ENCODE peak calls at places on chromosomes 12 and 14, in six cellular contexts. One of them, this sample, is unnamed. For H3K27me3 and H3K4me1, the result is how much of the 10 kb centered on the place peaks cover.

GRCh38 chr14:92684801-92685560 is 63.4 kb downstream of the LGMN start:
- DNase-seq in neuronal stem cell: no peak
- DNase-seq in IMR-90: no peak
- DNase-seq in CD8-positive, alpha-beta memory T cell: no peak
- DNase-seq in suprapubic skin: no peak
- DNase-seq in mammary epithelial cell: no peak
- DNase-seq in this sample: no peak

GRCh38 chr12:114166360-114166759 is 200.2 kb upstream of the RBM19 start:
- DNase-seq in neuronal stem cell: peak
- DNase-seq in IMR-90: peak
- DNase-seq in CD8-positive, alpha-beta memory T cell: no peak
- DNase-seq in suprapubic skin: no peak
- DNase-seq in mammary epithelial cell: no peak
- DNase-seq in this sample: no peak

GRCh38 chr12:113259499-113259953 is 38.3 kb downstream of the TPCN1 start:
- DNase-seq in neuronal stem cell: no peak
- DNase-seq in IMR-90: no peak
- DNase-seq in CD8-positive, alpha-beta memory T cell: no peak
- DNase-seq in suprapubic skin: peak
- DNase-seq in mammary epithelial cell: no peak
- DNase-seq in this sample: no peak

GRCh38 chr14:91732439-91732838 is 553 bp upstream of the CATSPERB start:
- DNase-seq in neuronal stem cell: no peak
- DNase-seq in IMR-90: no peak
- DNase-seq in CD8-positive, alpha-beta memory T cell: no peak
- DNase-seq in suprapubic skin: no peak
- DNase-seq in mammary epithelial cell: no peak
- DNase-seq in this sample: no peak

GRCh38 chr12:114741940-114742339 is 58.0 kb upstream of the TBX3 start:
- DNase-seq in neuronal stem cell: no peak
- DNase-seq in IMR-90: no peak
- DNase-seq in CD8-positive, alpha-beta memory T cell: no peak
- DNase-seq in suprapubic skin: no peak
- DNase-seq in mammary epithelial cell: no peak
- DNase-seq in this sample: no peak

GRCh38 chr12:28130625-28131598 is 59.3 kb upstream of the CCDC91 start:
- DNase-seq in neuronal stem cell: no peak
- DNase-seq in IMR-90: peak
- DNase-seq in CD8-positive, alpha-beta memory T cell: no peak
- DNase-seq in suprapubic skin: no peak
- DNase-seq in mammary epithelial cell: peak
- DNase-seq in this sample: no peak

GRCh38 chr12:124457287-124458219 is 109.9 kb downstream of the NCOR2 start:
- DNase-seq in neuronal stem cell: no peak
- DNase-seq in IMR-90: peak
- DNase-seq in CD8-positive, alpha-beta memory T cell: peak
- DNase-seq in suprapubic skin: peak
- DNase-seq in mammary epithelial cell: no peak
- DNase-seq in this sample: peak

GRCh38 chr12:121239335-121239678 is 29.4 kb downstream of the P2RX4 start:
- DNase-seq in neuronal stem cell: no peak
- DNase-seq in IMR-90: no peak
- DNase-seq in CD8-positive, alpha-beta memory T cell: no peak
- DNase-seq in suprapubic skin: no peak
- DNase-seq in mammary epithelial cell: no peak
- DNase-seq in this sample: no peak

GRCh38 chr12:48105867-48106563 is at the start of gene SENP1:
- DNase-seq in neuronal stem cell: peak
- DNase-seq in IMR-90: peak
- DNase-seq in CD8-positive, alpha-beta memory T cell: peak
- DNase-seq in suprapubic skin: peak
- DNase-seq in mammary epithelial cell: peak
- DNase-seq in this sample: peak

GRCh38 chr12:70467908-70468733 is 102.0 kb downstream of the KCNMB4 start:
- DNase-seq in neuronal stem cell: no peak
- DNase-seq in IMR-90: no peak
- DNase-seq in CD8-positive, alpha-beta memory T cell: no peak
- DNase-seq in suprapubic skin: no peak
- DNase-seq in mammary epithelial cell: no peak
- DNase-seq in this sample: no peak

GRCh38 chr12:63826002-63826585 is 18.4 kb upstream of the SRGAP1 start:
- DNase-seq in neuronal stem cell: peak
- DNase-seq in IMR-90: peak
- DNase-seq in CD8-positive, alpha-beta memory T cell: no peak
- DNase-seq in suprapubic skin: no peak
- DNase-seq in mammary epithelial cell: peak
- DNase-seq in this sample: no peak

GRCh38 chr12:75684678-75685620 is 173.5 kb upstream of the KRR1 start:
- DNase-seq in neuronal stem cell: no peak
- DNase-seq in IMR-90: peak
- DNase-seq in CD8-positive, alpha-beta memory T cell: no peak
- DNase-seq in suprapubic skin: no peak
- DNase-seq in mammary epithelial cell: peak
- DNase-seq in this sample: no peak

GRCh38 chr14:51547260-51547659 is 104.5 kb upstream of the FRMD6 start:
- DNase-seq in neuronal stem cell: no peak
- DNase-seq in IMR-90: peak
- DNase-seq in CD8-positive, alpha-beta memory T cell: no peak
- DNase-seq in suprapubic skin: no peak
- DNase-seq in mammary epithelial cell: peak
- DNase-seq in this sample: no peak

GRCh38 chr12:109523071-109523470 is 45.6 kb downstream of the UBE3B start:
- DNase-seq in neuronal stem cell: no peak
- DNase-seq in IMR-90: no peak
- DNase-seq in CD8-positive, alpha-beta memory T cell: no peak
- DNase-seq in suprapubic skin: no peak
- DNase-seq in mammary epithelial cell: no peak
- DNase-seq in this sample: no peak

GRCh38 chr14:37623552-37623951 is 28.1 kb downstream of the TTC6 start:
- DNase-seq in neuronal stem cell: no peak
- DNase-seq in IMR-90: peak
- DNase-seq in CD8-positive, alpha-beta memory T cell: no peak
- DNase-seq in suprapubic skin: no peak
- DNase-seq in mammary epithelial cell: peak
- DNase-seq in this sample: no peak

GRCh38 chr12:51403159-51403558 is 12.0 kb upstream of the GALNT6 start:
- DNase-seq in neuronal stem cell: no peak
- DNase-seq in IMR-90: peak
- DNase-seq in CD8-positive, alpha-beta memory T cell: no peak
- DNase-seq in suprapubic skin: peak
- DNase-seq in mammary epithelial cell: no peak
- DNase-seq in this sample: no peak

GRCh38 chr14:105324080-105324778 is 9.7 kb downstream of the PACS2 start:
- DNase-seq in neuronal stem cell: no peak
- DNase-seq in IMR-90: no peak
- DNase-seq in CD8-positive, alpha-beta memory T cell: no peak
- DNase-seq in suprapubic skin: no peak
- DNase-seq in mammary epithelial cell: no peak
- DNase-seq in this sample: no peak

GRCh38 chr14:74712499-74713394 is at the start of the genes AREL1 and FCF1:
- DNase-seq in neuronal stem cell: peak
- DNase-seq in IMR-90: peak
- DNase-seq in CD8-positive, alpha-beta memory T cell: peak
- DNase-seq in suprapubic skin: peak
- DNase-seq in mammary epithelial cell: peak
- DNase-seq in this sample: peak

GRCh38 chr12:82461393-82461792 is 103.1 kb downstream of the METTL25 start:
- DNase-seq in neuronal stem cell: no peak
- DNase-seq in IMR-90: no peak
- DNase-seq in CD8-positive, alpha-beta memory T cell: no peak
- DNase-seq in suprapubic skin: no peak
- DNase-seq in mammary epithelial cell: no peak
- DNase-seq in this sample: no peak

GRCh38 chr12:67691220-67691619 is 42.7 kb downstream of the DYRK2 start:
- DNase-seq in neuronal stem cell: no peak
- DNase-seq in IMR-90: no peak
- DNase-seq in CD8-positive, alpha-beta memory T cell: no peak
- DNase-seq in suprapubic skin: no peak
- DNase-seq in mammary epithelial cell: no peak
- DNase-seq in this sample: no peak

GRCh38 chr12:128055567-128055966 is 211.4 kb upstream of the TMEM132C start:
- DNase-seq in neuronal stem cell: no peak
- DNase-seq in IMR-90: no peak
- DNase-seq in CD8-positive, alpha-beta memory T cell: no peak
- DNase-seq in suprapubic skin: peak
- DNase-seq in mammary epithelial cell: no peak
- DNase-seq in this sample: no peak

GRCh38 chr12:128056299-128056885 is 210.6 kb upstream of the TMEM132C start:
- DNase-seq in neuronal stem cell: no peak
- DNase-seq in IMR-90: no peak
- DNase-seq in CD8-positive, alpha-beta memory T cell: no peak
- DNase-seq in suprapubic skin: peak
- DNase-seq in mammary epithelial cell: no peak
- DNase-seq in this sample: no peak

GRCh38 chr12:128057586-128057985 is 209.4 kb upstream of the TMEM132C start:
- DNase-seq in neuronal stem cell: no peak
- DNase-seq in IMR-90: no peak
- DNase-seq in CD8-positive, alpha-beta memory T cell: no peak
- DNase-seq in suprapubic skin: peak
- DNase-seq in mammary epithelial cell: no peak
- DNase-seq in this sample: no peak

GRCh38 chr12:128052341-128052740 is 214.6 kb upstream of the TMEM132C start:
- DNase-seq in neuronal stem cell: no peak
- DNase-seq in IMR-90: no peak
- DNase-seq in CD8-positive, alpha-beta memory T cell: no peak
- DNase-seq in suprapubic skin: no peak
- DNase-seq in mammary epithelial cell: no peak
- DNase-seq in this sample: no peak

GRCh38 chr12:128052777-128053176 is 214.2 kb upstream of the TMEM132C start:
- DNase-seq in neuronal stem cell: no peak
- DNase-seq in IMR-90: no peak
- DNase-seq in CD8-positive, alpha-beta memory T cell: no peak
- DNase-seq in suprapubic skin: peak
- DNase-seq in mammary epithelial cell: no peak
- DNase-seq in this sample: no peak
- H3K27me3 ChIP-seq in neuronal stem cell: under half
- H3K27me3 ChIP-seq in IMR-90: under half
- H3K27me3 ChIP-seq in CD8-positive, alpha-beta memory T cell: under half
- H3K27me3 ChIP-seq in suprapubic skin: under half
- H3K27me3 ChIP-seq in mammary epithelial cell: under half
- H3K27me3 ChIP-seq in this sample: under half

DNA sequence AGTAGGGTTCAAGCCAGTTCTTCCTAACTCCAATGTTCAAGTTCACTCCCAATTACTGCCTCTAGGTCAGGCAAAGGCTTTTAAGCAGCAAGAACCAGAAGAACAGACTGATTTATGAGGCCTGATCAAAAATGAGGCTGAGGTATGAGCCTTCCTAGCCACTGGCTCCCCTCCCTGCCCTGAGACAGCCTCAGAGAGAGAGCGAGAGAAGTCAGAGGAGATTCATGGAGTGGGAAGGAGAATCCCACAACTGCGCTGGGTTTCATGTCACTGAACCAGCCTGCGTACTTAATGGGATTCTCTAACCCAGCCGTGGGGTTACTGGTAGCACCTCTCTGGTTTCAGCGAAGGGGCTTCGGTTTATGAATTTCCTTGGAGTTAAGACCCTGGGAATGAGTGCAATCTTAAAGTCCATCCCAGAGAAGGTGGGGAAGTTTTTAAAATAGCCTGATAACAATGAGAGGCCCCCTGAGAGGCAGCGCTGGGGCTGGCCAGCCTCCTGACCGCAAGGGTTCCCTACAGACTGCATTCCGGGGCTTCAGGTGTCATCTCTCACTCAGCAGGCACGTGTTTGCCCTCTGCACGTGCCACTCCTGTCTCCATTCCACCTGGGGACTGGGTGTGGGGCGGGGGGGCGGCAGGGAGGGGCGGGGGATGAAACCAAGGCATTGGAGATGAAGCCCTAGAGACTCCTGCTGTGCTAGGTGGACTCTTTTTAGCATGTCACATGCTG is 6.1 kb upstream of the GPRC5A start:
- DNase-seq in neuronal stem cell: no peak
- DNase-seq in IMR-90: no peak
- DNase-seq in CD8-positive, alpha-beta memory T cell: no peak
- DNase-seq in suprapubic skin: no peak
- DNase-seq in mammary epithelial cell: no peak
- DNase-seq in this sample: no peak
- H3K4me3 ChIP-seq in neuronal stem cell: no peak
- H3K4me3 ChIP-seq in IMR-90: no peak
- H3K4me3 ChIP-seq in CD8-positive, alpha-beta memory T cell: no peak
- H3K4me3 ChIP-seq in suprapubic skin: no peak
- H3K4me3 ChIP-seq in mammary epithelial cell: no peak
- H3K4me3 ChIP-seq in this sample: no peak

GRCh38 chr14:102824832-102825231 is 47.6 kb downstream of the TRAF3 start:
- DNase-seq in neuronal stem cell: no peak
- DNase-seq in IMR-90: peak
- DNase-seq in CD8-positive, alpha-beta memory T cell: no peak
- DNase-seq in suprapubic skin: no peak
- DNase-seq in mammary epithelial cell: peak
- DNase-seq in this sample: no peak
- H3K4me1 ChIP-seq in neuronal stem cell: under half
- H3K4me1 ChIP-seq in IMR-90: under half
- H3K4me1 ChIP-seq in CD8-positive, alpha-beta memory T cell: under half
- H3K4me1 ChIP-seq in suprapubic skin: under half
- H3K4me1 ChIP-seq in mammary epithelial cell: under half
- H3K4me1 ChIP-seq in this sample: under half

GRCh38 chr12:42234970-42235369 is 3.1 kb downstream of the YAF2 start:
- DNase-seq in neuronal stem cell: no peak
- DNase-seq in IMR-90: peak
- DNase-seq in CD8-positive, alpha-beta memory T cell: no peak
- DNase-seq in suprapubic skin: no peak
- DNase-seq in mammary epithelial cell: no peak
- DNase-seq in this sample: no peak
- H3K27me3 ChIP-seq in neuronal stem cell: under half
- H3K27me3 ChIP-seq in IMR-90: under half
- H3K27me3 ChIP-seq in CD8-positive, alpha-beta memory T cell: under half
- H3K27me3 ChIP-seq in suprapubic skin: under half
- H3K27me3 ChIP-seq in mammary epithelial cell: under half
- H3K27me3 ChIP-seq in this sample: under half

GRCh38 chr14:83042858-83043257 is 1509.2 kb upstream of the SEL1L start:
- DNase-seq in neuronal stem cell: no peak
- DNase-seq in IMR-90: no peak
- DNase-seq in CD8-positive, alpha-beta memory T cell: no peak
- DNase-seq in suprapubic skin: no peak
- DNase-seq in mammary epithelial cell: no peak
- DNase-seq in this sample: no peak
- H3K4me3 ChIP-seq in neuronal stem cell: no peak
- H3K4me3 ChIP-seq in IMR-90: no peak
- H3K4me3 ChIP-seq in CD8-positive, alpha-beta memory T cell: no peak
- H3K4me3 ChIP-seq in suprapubic skin: no peak
- H3K4me3 ChIP-seq in mammary epithelial cell: no peak
- H3K4me3 ChIP-seq in this sample: no peak

GRCh38 chr12:53044052-53044581 is 5.7 kb upstream of the TNS2 start:
- DNase-seq in neuronal stem cell: no peak
- DNase-seq in IMR-90: no peak
- DNase-seq in CD8-positive, alpha-beta memory T cell: no peak
- DNase-seq in suprapubic skin: no peak
- DNase-seq in mammary epithelial cell: no peak
- DNase-seq in this sample: no peak
- H3K4me1 ChIP-seq in neuronal stem cell: under half
- H3K4me1 ChIP-seq in IMR-90: under half
- H3K4me1 ChIP-seq in CD8-positive, alpha-beta memory T cell: under half
- H3K4me1 ChIP-seq in suprapubic skin: half or more
- H3K4me1 ChIP-seq in mammary epithelial cell: under half
- H3K4me1 ChIP-seq in this sample: under half